ENCODE peak calls at places on chromosomes 1 and 21, in five cellular contexts. One of them, this sample, is unnamed.

GRCh38 chr1:31637915-31638673 is 6.6 kb downstream of the PEF1 start:
- DNase-seq in heart left ventricle: no peak
- DNase-seq in neural crest cell: no peak
- DNase-seq in endothelial cell: no peak
- DNase-seq in foreskin fibroblast: peak
- DNase-seq in this sample: no peak

GRCh38 chr1:109931189-109931672 is 20.6 kb downstream of the CSF1 start:
- DNase-seq in heart left ventricle: peak
- DNase-seq in neural crest cell: peak
- DNase-seq in endothelial cell: peak
- DNase-seq in foreskin fibroblast: peak
- DNase-seq in this sample: peak

GRCh38 chr1:75855010-75855409 is 58.3 kb downstream of the MSH4 start:
- DNase-seq in heart left ventricle: no peak
- DNase-seq in neural crest cell: no peak
- DNase-seq in endothelial cell: no peak
- DNase-seq in foreskin fibroblast: peak
- DNase-seq in this sample: no peak

GRCh38 chr1:213274140-213274539 is 223.1 kb downstream of the RPS6KC1 start:
- DNase-seq in heart left ventricle: no peak
- DNase-seq in neural crest cell: no peak
- DNase-seq in endothelial cell: no peak
- DNase-seq in foreskin fibroblast: no peak
- DNase-seq in this sample: no peak

GRCh38 chr21:41744028-41744940 is 22.6 kb downstream of the RIPK4 start:
- DNase-seq in heart left ventricle: no peak
- DNase-seq in neural crest cell: no peak
- DNase-seq in endothelial cell: no peak
- DNase-seq in foreskin fibroblast: peak
- DNase-seq in this sample: no peak

GRCh38 chr1:241610056-241610815 is 29.9 kb downstream of the CHML start:
- DNase-seq in heart left ventricle: no peak
- DNase-seq in neural crest cell: no peak
- DNase-seq in endothelial cell: peak
- DNase-seq in foreskin fibroblast: peak
- DNase-seq in this sample: no peak

GRCh38 chr21:32565856-32566465 is 19.4 kb downstream of the TCP10L start:
- DNase-seq in heart left ventricle: no peak
- DNase-seq in neural crest cell: no peak
- DNase-seq in endothelial cell: no peak
- DNase-seq in foreskin fibroblast: peak
- DNase-seq in this sample: no peak

GRCh38 chr1:217364220-217364619 is 266.7 kb downstream of the GPATCH2 start:
- DNase-seq in heart left ventricle: no peak
- DNase-seq in neural crest cell: no peak
- DNase-seq in endothelial cell: no peak
- DNase-seq in foreskin fibroblast: no peak
- DNase-seq in this sample: no peak

GRCh38 chr1:226447932-226448670 is 40.2 kb upstream of the PARP1 start:
- DNase-seq in heart left ventricle: no peak
- DNase-seq in neural crest cell: no peak
- DNase-seq in endothelial cell: no peak
- DNase-seq in foreskin fibroblast: peak
- DNase-seq in this sample: no peak

GRCh38 chr1:221782461-221782860 is 40.6 kb upstream of the DUSP10 start:
- DNase-seq in heart left ventricle: no peak
- DNase-seq in neural crest cell: no peak
- DNase-seq in endothelial cell: no peak
- DNase-seq in foreskin fibroblast: no peak
- DNase-seq in this sample: no peak

GRCh38 chr21:14236180-14236579 is 20.2 kb downstream of the RBM11 start:
- DNase-seq in heart left ventricle: no peak
- DNase-seq in neural crest cell: no peak
- DNase-seq in endothelial cell: no peak
- DNase-seq in foreskin fibroblast: no peak
- DNase-seq in this sample: no peak

GRCh38 chr1:10679521-10680220 is 116.8 kb downstream of the CASZ1 start:
- DNase-seq in heart left ventricle: no peak
- DNase-seq in neural crest cell: no peak
- DNase-seq in endothelial cell: peak
- DNase-seq in foreskin fibroblast: peak
- DNase-seq in this sample: peak

GRCh38 chr1:195394567-195394966 is 1213.7 kb downstream of the KCNT2 start:
- DNase-seq in heart left ventricle: no peak
- DNase-seq in neural crest cell: no peak
- DNase-seq in endothelial cell: no peak
- DNase-seq in foreskin fibroblast: no peak
- DNase-seq in this sample: no peak

GRCh38 chr1:155966750-155967149 is 11.6 kb downstream of the ARHGEF2 start:
- DNase-seq in heart left ventricle: no peak
- DNase-seq in neural crest cell: no peak
- DNase-seq in endothelial cell: no peak
- DNase-seq in foreskin fibroblast: no peak
- DNase-seq in this sample: no peak

GRCh38 chr1:73673980-73674379 is 524.0 kb downstream of the LRRIQ3 start:
- DNase-seq in heart left ventricle: no peak
- DNase-seq in neural crest cell: no peak
- DNase-seq in endothelial cell: no peak
- DNase-seq in foreskin fibroblast: no peak
- DNase-seq in this sample: no peak

GRCh38 chr1:78570539-78570938 is 49.7 kb upstream of the IFI44L start:
- DNase-seq in heart left ventricle: no peak
- DNase-seq in neural crest cell: no peak
- DNase-seq in endothelial cell: peak
- DNase-seq in foreskin fibroblast: no peak
- DNase-seq in this sample: no peak

GRCh38 chr1:66168919-66169725 is 364.8 kb upstream of the SGIP1 start:
- DNase-seq in heart left ventricle: no peak
- DNase-seq in neural crest cell: no peak
- DNase-seq in endothelial cell: no peak
- DNase-seq in foreskin fibroblast: no peak
- DNase-seq in this sample: no peak

GRCh38 chr1:55775007-55775406 is 559.8 kb upstream of the USP24 start:
- DNase-seq in heart left ventricle: no peak
- DNase-seq in neural crest cell: no peak
- DNase-seq in endothelial cell: no peak
- DNase-seq in foreskin fibroblast: peak
- DNase-seq in this sample: no peak

GRCh38 chr1:201888282-201889033 is at the start of gene SHISA4:
- DNase-seq in heart left ventricle: peak
- DNase-seq in neural crest cell: peak
- DNase-seq in endothelial cell: peak
- DNase-seq in foreskin fibroblast: peak
- DNase-seq in this sample: peak

GRCh38 chr1:201891451-201892045 is 2.9 kb downstream of the SHISA4 start:
- DNase-seq in heart left ventricle: no peak
- DNase-seq in neural crest cell: no peak
- DNase-seq in endothelial cell: no peak
- DNase-seq in foreskin fibroblast: no peak
- DNase-seq in this sample: no peak

GRCh38 chr1:201889092-201889968 is 632 bp downstream of the SHISA4 start:
- DNase-seq in heart left ventricle: peak
- DNase-seq in neural crest cell: no peak
- DNase-seq in endothelial cell: no peak
- DNase-seq in foreskin fibroblast: no peak
- DNase-seq in this sample: no peak

GRCh38 chr1:201890806-201891450 is 2.2 kb downstream of the SHISA4 start:
- DNase-seq in heart left ventricle: no peak
- DNase-seq in neural crest cell: no peak
- DNase-seq in endothelial cell: no peak
- DNase-seq in foreskin fibroblast: no peak
- DNase-seq in this sample: no peak

GRCh38 chr1:201890223-201890622 is 1.5 kb downstream of the SHISA4 start:
- DNase-seq in heart left ventricle: no peak
- DNase-seq in neural crest cell: no peak
- DNase-seq in endothelial cell: no peak
- DNase-seq in foreskin fibroblast: no peak
- DNase-seq in this sample: no peak
- TF ChIP-seq CTCF in heart left ventricle: no peak
- TF ChIP-seq CTCF in neural crest cell: no peak
- TF ChIP-seq CTCF in endothelial cell: no peak
- TF ChIP-seq CTCF in foreskin fibroblast: no peak
- TF ChIP-seq CTCF in this sample: no peak

GRCh38 chr1:8312235-8313218 is 5.4 kb upstream of the SLC45A1 start:
- DNase-seq in heart left ventricle: no peak
- DNase-seq in neural crest cell: no peak
- DNase-seq in endothelial cell: no peak
- DNase-seq in foreskin fibroblast: no peak
- DNase-seq in this sample: no peak

GRCh38 chr1:8315573-8316475 is 2.1 kb upstream of the SLC45A1 start:
- DNase-seq in heart left ventricle: no peak
- DNase-seq in neural crest cell: no peak
- DNase-seq in endothelial cell: no peak
- DNase-seq in foreskin fibroblast: peak
- DNase-seq in this sample: no peak

GRCh38 chr1:8317647-8318360 is at the start of gene SLC45A1:
- DNase-seq in heart left ventricle: peak
- DNase-seq in neural crest cell: peak
- DNase-seq in endothelial cell: peak
- DNase-seq in foreskin fibroblast: peak
- DNase-seq in this sample: peak

GRCh38 chr1:8311068-8311718 is 6.7 kb upstream of the SLC45A1 start:
- DNase-seq in heart left ventricle: no peak
- DNase-seq in neural crest cell: no peak
- DNase-seq in endothelial cell: no peak
- DNase-seq in foreskin fibroblast: no peak
- DNase-seq in this sample: no peak

GRCh38 chr1:8314346-8315280 is 3.3 kb upstream of the SLC45A1 start:
- DNase-seq in heart left ventricle: no peak
- DNase-seq in neural crest cell: peak
- DNase-seq in endothelial cell: peak
- DNase-seq in foreskin fibroblast: peak
- DNase-seq in this sample: peak
- TF ChIP-seq CTCF in heart left ventricle: peak
- TF ChIP-seq CTCF in neural crest cell: peak
- TF ChIP-seq CTCF in endothelial cell: peak
- TF ChIP-seq CTCF in foreskin fibroblast: peak
- TF ChIP-seq CTCF in this sample: peak

GRCh38 chr1:238492271-238492670 is 601.5 kb upstream of the ZP4 start:
- DNase-seq in heart left ventricle: no peak
- DNase-seq in neural crest cell: no peak
- DNase-seq in endothelial cell: no peak
- DNase-seq in foreskin fibroblast: no peak
- DNase-seq in this sample: no peak
- TF ChIP-seq CTCF in heart left ventricle: no peak
- TF ChIP-seq CTCF in neural crest cell: no peak
- TF ChIP-seq CTCF in endothelial cell: no peak
- TF ChIP-seq CTCF in foreskin fibroblast: no peak
- TF ChIP-seq CTCF in this sample: no peak

DNA sequence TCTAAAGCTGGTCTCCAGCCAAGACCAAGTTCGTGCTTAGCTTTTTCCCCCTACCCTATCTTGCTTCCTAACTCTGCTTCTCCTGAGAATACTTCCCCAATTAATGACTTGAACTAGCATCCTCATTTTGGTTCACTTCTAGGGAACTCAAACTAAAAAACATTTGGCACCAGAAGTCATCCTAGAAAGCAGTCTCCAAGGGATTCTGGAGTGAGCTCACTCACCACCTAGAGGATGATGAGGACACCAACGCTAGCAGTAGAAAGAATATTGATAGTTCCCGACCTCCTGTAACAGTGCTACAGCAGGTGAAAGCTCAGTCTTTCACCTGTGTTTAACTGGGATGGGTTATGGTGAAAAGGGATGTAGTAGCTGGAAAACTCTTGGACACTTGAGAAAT is 4.7 kb upstream of the PSMB2 start:
- DNase-seq in heart left ventricle: no peak
- DNase-seq in neural crest cell: no peak
- DNase-seq in endothelial cell: no peak
- DNase-seq in foreskin fibroblast: peak
- DNase-seq in this sample: no peak
- TF ChIP-seq CTCF in heart left ventricle: no peak
- TF ChIP-seq CTCF in neural crest cell: peak
- TF ChIP-seq CTCF in endothelial cell: no peak
- TF ChIP-seq CTCF in foreskin fibroblast: peak
- TF ChIP-seq CTCF in this sample: no peak

GRCh38 chr1:190452272-190452848 is 25.3 kb downstream of the BRINP3 start:
- DNase-seq in heart left ventricle: no peak
- DNase-seq in neural crest cell: no peak
- DNase-seq in endothelial cell: no peak
- DNase-seq in foreskin fibroblast: no peak
- DNase-seq in this sample: no peak

DNA sequence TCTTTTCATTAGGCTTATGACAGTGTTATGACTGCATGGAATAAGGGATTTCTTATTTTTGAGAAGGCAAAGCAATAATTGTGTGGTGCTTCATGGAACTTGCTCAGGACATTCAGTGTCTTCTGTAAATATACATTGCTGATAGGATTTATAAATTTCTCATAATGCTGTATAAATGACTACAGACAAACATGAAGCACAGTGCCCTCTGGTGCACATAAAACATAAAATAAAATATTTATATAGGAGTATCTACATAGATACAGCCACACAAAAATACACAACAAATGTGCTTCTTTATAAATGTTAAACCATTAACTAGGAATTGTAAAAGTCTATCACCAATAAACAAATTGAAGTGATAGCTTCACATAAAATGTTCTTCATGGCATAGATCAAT is 24.1 kb downstream of the BRINP3 start:
- DNase-seq in heart left ventricle: no peak
- DNase-seq in neural crest cell: no peak
- DNase-seq in endothelial cell: no peak
- DNase-seq in foreskin fibroblast: peak
- DNase-seq in this sample: no peak
- TF ChIP-seq CTCF in heart left ventricle: no peak
- TF ChIP-seq CTCF in neural crest cell: peak
- TF ChIP-seq CTCF in endothelial cell: no peak
- TF ChIP-seq CTCF in foreskin fibroblast: no peak
- TF ChIP-seq CTCF in this sample: no peak

GRCh38 chr1:198350456-198350855 is 190.0 kb downstream of the ATP6V1G3 start:
- DNase-seq in heart left ventricle: no peak
- DNase-seq in neural crest cell: no peak
- DNase-seq in endothelial cell: no peak
- DNase-seq in foreskin fibroblast: no peak
- DNase-seq in this sample: no peak
- TF ChIP-seq CTCF in heart left ventricle: no peak
- TF ChIP-seq CTCF in neural crest cell: no peak
- TF ChIP-seq CTCF in endothelial cell: no peak
- TF ChIP-seq CTCF in foreskin fibroblast: no peak
- TF ChIP-seq CTCF in this sample: no peak